ENCODE peak calls at places on chromosomes 3 and 15, in eight cellular contexts. One of them, this sample, is unnamed.

GRCh38 chr3:72782521-72782920 is 65.7 kb downstream of the SHQ1 start:
- DNase-seq in stimulated activated CD8-positive, alpha-beta memory T cell treated with anti-CD3 and anti-CD28 coated beads, Interleukin-4, amount 100 ng/mL, for 1 hour: no peak
- DNase-seq in amygdala: no peak
- DNase-seq in omental fat pad: no peak
- DNase-seq in bronchial epithelial cell: no peak
- DNase-seq in left colon: no peak
- DNase-seq in Kasumi-1: no peak
- DNase-seq in caudate nucleus: no peak
- DNase-seq in this sample: no peak

GRCh38 chr3:188146219-188146618 is 7.7 kb upstream of the LPP start:
- DNase-seq in left colon: no peak
- DNase-seq in Kasumi-1: no peak
- DNase-seq in omental fat pad: no peak
- DNase-seq in caudate nucleus: no peak
- DNase-seq in stimulated activated CD8-positive, alpha-beta memory T cell treated with anti-CD3 and anti-CD28 coated beads, Interleukin-4, amount 100 ng/mL, for 1 hour: no peak
- DNase-seq in bronchial epithelial cell: no peak
- DNase-seq in amygdala: no peak
- DNase-seq in this sample: no peak

GRCh38 chr15:101559938-101560337 is 70.4 kb upstream of the PCSK6 start:
- DNase-seq in bronchial epithelial cell: no peak
- DNase-seq in Kasumi-1: peak; percentile 88
- DNase-seq in omental fat pad: no peak
- DNase-seq in left colon: no peak
- DNase-seq in caudate nucleus: no peak
- DNase-seq in stimulated activated CD8-positive, alpha-beta memory T cell treated with anti-CD3 and anti-CD28 coated beads, Interleukin-4, amount 100 ng/mL, for 1 hour: no peak
- DNase-seq in amygdala: no peak
- DNase-seq in this sample: no peak

GRCh38 chr3:86921981-86922680 is 68.8 kb downstream of the VGLL3 start:
- DNase-seq in bronchial epithelial cell: peak; percentile 40
- DNase-seq in stimulated activated CD8-positive, alpha-beta memory T cell treated with anti-CD3 and anti-CD28 coated beads, Interleukin-4, amount 100 ng/mL, for 1 hour: no peak
- DNase-seq in left colon: no peak
- DNase-seq in amygdala: no peak
- DNase-seq in omental fat pad: no peak
- DNase-seq in caudate nucleus: no peak
- DNase-seq in Kasumi-1: no peak
- DNase-seq in this sample: peak; percentile 16

GRCh38 chr3:72288955-72289707 is 504.2 kb upstream of the PROK2 start:
- DNase-seq in amygdala: peak; percentile 70
- DNase-seq in Kasumi-1: peak; percentile 73
- DNase-seq in omental fat pad: no peak
- DNase-seq in stimulated activated CD8-positive, alpha-beta memory T cell treated with anti-CD3 and anti-CD28 coated beads, Interleukin-4, amount 100 ng/mL, for 1 hour: no peak
- DNase-seq in bronchial epithelial cell: peak; percentile 46
- DNase-seq in left colon: peak; percentile 28
- DNase-seq in caudate nucleus: peak; percentile 91
- DNase-seq in this sample: peak; percentile 56

GRCh38 chr3:64108784-64109317 is 85.6 kb upstream of the PSMD6 start:
- DNase-seq in left colon: no peak
- DNase-seq in Kasumi-1: no peak
- DNase-seq in amygdala: no peak
- DNase-seq in omental fat pad: no peak
- DNase-seq in bronchial epithelial cell: no peak
- DNase-seq in stimulated activated CD8-positive, alpha-beta memory T cell treated with anti-CD3 and anti-CD28 coated beads, Interleukin-4, amount 100 ng/mL, for 1 hour: no peak
- DNase-seq in caudate nucleus: no peak
- DNase-seq in this sample: no peak

GRCh38 chr3:158369279-158369678 is 201.7 kb upstream of the MLF1 start:
- DNase-seq in bronchial epithelial cell: no peak
- DNase-seq in left colon: no peak
- DNase-seq in amygdala: no peak
- DNase-seq in stimulated activated CD8-positive, alpha-beta memory T cell treated with anti-CD3 and anti-CD28 coated beads, Interleukin-4, amount 100 ng/mL, for 1 hour: no peak
- DNase-seq in omental fat pad: no peak
- DNase-seq in Kasumi-1: no peak
- DNase-seq in caudate nucleus: no peak
- DNase-seq in this sample: no peak

GRCh38 chr3:172869356-172869755 is 118.8 kb downstream of the ECT2 start:
- DNase-seq in omental fat pad: no peak
- DNase-seq in Kasumi-1: no peak
- DNase-seq in bronchial epithelial cell: peak; percentile 71
- DNase-seq in stimulated activated CD8-positive, alpha-beta memory T cell treated with anti-CD3 and anti-CD28 coated beads, Interleukin-4, amount 100 ng/mL, for 1 hour: no peak
- DNase-seq in caudate nucleus: no peak
- DNase-seq in left colon: peak; percentile 38
- DNase-seq in amygdala: no peak
- DNase-seq in this sample: peak; percentile 64

GRCh38 chr15:67109141-67110034 is 44.0 kb downstream of the SMAD3 start:
- DNase-seq in caudate nucleus: no peak
- DNase-seq in bronchial epithelial cell: no peak
- DNase-seq in Kasumi-1: peak; percentile 20
- DNase-seq in left colon: peak; percentile 60
- DNase-seq in stimulated activated CD8-positive, alpha-beta memory T cell treated with anti-CD3 and anti-CD28 coated beads, Interleukin-4, amount 100 ng/mL, for 1 hour: no peak
- DNase-seq in amygdala: no peak
- DNase-seq in omental fat pad: peak; percentile 66
- DNase-seq in this sample: no peak

GRCh38 chr3:179958143-179958542 is 78.6 kb downstream of the PEX5L start:
- DNase-seq in left colon: no peak
- DNase-seq in amygdala: no peak
- DNase-seq in stimulated activated CD8-positive, alpha-beta memory T cell treated with anti-CD3 and anti-CD28 coated beads, Interleukin-4, amount 100 ng/mL, for 1 hour: no peak
- DNase-seq in caudate nucleus: no peak
- DNase-seq in bronchial epithelial cell: no peak
- DNase-seq in omental fat pad: no peak
- DNase-seq in Kasumi-1: no peak
- DNase-seq in this sample: no peak

GRCh38 chr15:31494786-31495185 is 168.2 kb downstream of the KLF13 start:
- DNase-seq in omental fat pad: no peak
- DNase-seq in amygdala: no peak
- DNase-seq in caudate nucleus: no peak
- DNase-seq in stimulated activated CD8-positive, alpha-beta memory T cell treated with anti-CD3 and anti-CD28 coated beads, Interleukin-4, amount 100 ng/mL, for 1 hour: no peak
- DNase-seq in left colon: no peak
- DNase-seq in bronchial epithelial cell: no peak
- DNase-seq in Kasumi-1: no peak
- DNase-seq in this sample: no peak

GRCh38 chr3:54970895-54971294 is 43.0 kb upstream of the LRTM1 start:
- DNase-seq in amygdala: no peak
- DNase-seq in caudate nucleus: no peak
- DNase-seq in left colon: no peak
- DNase-seq in Kasumi-1: no peak
- DNase-seq in bronchial epithelial cell: peak; percentile 13
- DNase-seq in stimulated activated CD8-positive, alpha-beta memory T cell treated with anti-CD3 and anti-CD28 coated beads, Interleukin-4, amount 100 ng/mL, for 1 hour: no peak
- DNase-seq in omental fat pad: no peak
- DNase-seq in this sample: no peak

GRCh38 chr15:90046846-90047481 is 45.8 kb downstream of the ZNF710 start:
- DNase-seq in omental fat pad: no peak
- DNase-seq in amygdala: no peak
- DNase-seq in Kasumi-1: no peak
- DNase-seq in caudate nucleus: no peak
- DNase-seq in stimulated activated CD8-positive, alpha-beta memory T cell treated with anti-CD3 and anti-CD28 coated beads, Interleukin-4, amount 100 ng/mL, for 1 hour: no peak
- DNase-seq in bronchial epithelial cell: peak; percentile 81
- DNase-seq in left colon: peak; percentile 73
- DNase-seq in this sample: peak; percentile 60

GRCh38 chr3:153749070-153749610 is 372.1 kb upstream of the ARHGEF26 start:
- DNase-seq in stimulated activated CD8-positive, alpha-beta memory T cell treated with anti-CD3 and anti-CD28 coated beads, Interleukin-4, amount 100 ng/mL, for 1 hour: no peak
- DNase-seq in bronchial epithelial cell: no peak
- DNase-seq in Kasumi-1: no peak
- DNase-seq in left colon: peak; percentile 63
- DNase-seq in caudate nucleus: no peak
- DNase-seq in amygdala: no peak
- DNase-seq in omental fat pad: no peak
- DNase-seq in this sample: no peak

GRCh38 chr3:29903600-29903999 is 622.7 kb downstream of the RBMS3 start:
- DNase-seq in omental fat pad: no peak
- DNase-seq in stimulated activated CD8-positive, alpha-beta memory T cell treated with anti-CD3 and anti-CD28 coated beads, Interleukin-4, amount 100 ng/mL, for 1 hour: no peak
- DNase-seq in caudate nucleus: no peak
- DNase-seq in bronchial epithelial cell: no peak
- DNase-seq in amygdala: no peak
- DNase-seq in left colon: no peak
- DNase-seq in Kasumi-1: no peak
- DNase-seq in this sample: no peak

GRCh38 chr15:90957105-90957790 is 2.6 kb downstream of the RCCD1 start:
- DNase-seq in caudate nucleus: peak; percentile 54
- DNase-seq in Kasumi-1: no peak
- DNase-seq in stimulated activated CD8-positive, alpha-beta memory T cell treated with anti-CD3 and anti-CD28 coated beads, Interleukin-4, amount 100 ng/mL, for 1 hour: no peak
- DNase-seq in left colon: peak; percentile 38
- DNase-seq in omental fat pad: no peak
- DNase-seq in amygdala: no peak
- DNase-seq in bronchial epithelial cell: no peak
- DNase-seq in this sample: no peak

GRCh38 chr15:36400936-36401585 is 178.4 kb upstream of the CDIN1 start:
- DNase-seq in amygdala: no peak
- DNase-seq in stimulated activated CD8-positive, alpha-beta memory T cell treated with anti-CD3 and anti-CD28 coated beads, Interleukin-4, amount 100 ng/mL, for 1 hour: no peak
- DNase-seq in bronchial epithelial cell: no peak
- DNase-seq in Kasumi-1: no peak
- DNase-seq in left colon: no peak
- DNase-seq in omental fat pad: no peak
- DNase-seq in caudate nucleus: no peak
- DNase-seq in this sample: no peak

GRCh38 chr3:177295116-177295515 is 97.8 kb upstream of the TBL1XR1 start:
- DNase-seq in left colon: no peak
- DNase-seq in Kasumi-1: no peak
- DNase-seq in bronchial epithelial cell: peak; percentile 96
- DNase-seq in amygdala: no peak
- DNase-seq in omental fat pad: no peak
- DNase-seq in stimulated activated CD8-positive, alpha-beta memory T cell treated with anti-CD3 and anti-CD28 coated beads, Interleukin-4, amount 100 ng/mL, for 1 hour: no peak
- DNase-seq in caudate nucleus: no peak
- DNase-seq in this sample: no peak

GRCh38 chr3:109413049-109413448 is 75.7 kb upstream of the DPPA4 start:
- DNase-seq in amygdala: no peak
- DNase-seq in bronchial epithelial cell: no peak
- DNase-seq in Kasumi-1: peak; percentile 37
- DNase-seq in left colon: no peak
- DNase-seq in stimulated activated CD8-positive, alpha-beta memory T cell treated with anti-CD3 and anti-CD28 coated beads, Interleukin-4, amount 100 ng/mL, for 1 hour: no peak
- DNase-seq in caudate nucleus: no peak
- DNase-seq in omental fat pad: no peak
- DNase-seq in this sample: no peak

GRCh38 chr3:197801801-197802504 is 10.9 kb downstream of the LRCH3 start:
- DNase-seq in left colon: no peak
- DNase-seq in stimulated activated CD8-positive, alpha-beta memory T cell treated with anti-CD3 and anti-CD28 coated beads, Interleukin-4, amount 100 ng/mL, for 1 hour: no peak
- DNase-seq in caudate nucleus: no peak
- DNase-seq in Kasumi-1: peak; percentile 48
- DNase-seq in omental fat pad: no peak
- DNase-seq in bronchial epithelial cell: peak; percentile 39
- DNase-seq in amygdala: no peak
- DNase-seq in this sample: no peak